ENCODE peak calls at places on chromosomes 1 and 21, in seven cellular contexts. One of them, this sample, is unnamed.

GRCh38 chr1:226223157-226223785 is at the start of gene MIXL1:
- DNase-seq in H9: peak; percentile 66
- DNase-seq in cardiac muscle cell: peak; percentile 21
- DNase-seq in GM23338: peak; percentile 78
- DNase-seq in cardiac fibroblast: peak; percentile 13
- DNase-seq in upper lobe of left lung: no peak
- DNase-seq in GM12865: peak; percentile 18
- DNase-seq in this sample: peak; percentile 44

GRCh38 chr1:225442156-225442555 is 14.3 kb upstream of the LBR start:
- DNase-seq in H9: no peak
- DNase-seq in cardiac muscle cell: no peak
- DNase-seq in GM23338: no peak
- DNase-seq in cardiac fibroblast: no peak
- DNase-seq in upper lobe of left lung: no peak
- DNase-seq in GM12865: no peak
- DNase-seq in this sample: no peak

GRCh38 chr1:49389699-49390098 is 613.0 kb upstream of the BEND5 start:
- DNase-seq in H9: no peak
- DNase-seq in cardiac muscle cell: no peak
- DNase-seq in GM23338: no peak
- DNase-seq in cardiac fibroblast: no peak
- DNase-seq in upper lobe of left lung: no peak
- DNase-seq in GM12865: no peak
- DNase-seq in this sample: no peak

GRCh38 chr1:231092380-231092779 is 52.3 kb upstream of the FAM89A start:
- DNase-seq in H9: no peak
- DNase-seq in cardiac muscle cell: no peak
- DNase-seq in GM23338: no peak
- DNase-seq in cardiac fibroblast: no peak
- DNase-seq in upper lobe of left lung: no peak
- DNase-seq in GM12865: no peak
- DNase-seq in this sample: no peak

GRCh38 chr1:245969274-245969673 is 537.8 kb downstream of the SMYD3 start:
- DNase-seq in H9: no peak
- DNase-seq in cardiac muscle cell: peak; percentile 68
- DNase-seq in GM23338: no peak
- DNase-seq in cardiac fibroblast: peak; percentile 74
- DNase-seq in upper lobe of left lung: no peak
- DNase-seq in GM12865: no peak
- DNase-seq in this sample: no peak

GRCh38 chr1:23664837-23665795 is 26.5 kb upstream of the RPL11 start:
- DNase-seq in H9: no peak
- DNase-seq in cardiac muscle cell: peak; percentile 60
- DNase-seq in GM23338: peak; percentile 70
- DNase-seq in cardiac fibroblast: peak; percentile 60
- DNase-seq in upper lobe of left lung: no peak
- DNase-seq in GM12865: peak; percentile 54
- DNase-seq in this sample: no peak

GRCh38 chr1:85280636-85281035 is 4.2 kb upstream of the BCL10 start:
- DNase-seq in H9: no peak
- DNase-seq in cardiac muscle cell: no peak
- DNase-seq in GM23338: no peak
- DNase-seq in cardiac fibroblast: no peak
- DNase-seq in upper lobe of left lung: no peak
- DNase-seq in GM12865: no peak
- DNase-seq in this sample: no peak

GRCh38 chr1:1307908-1308755 is at the start of the genes ACAP3 and PUSL1:
- DNase-seq in H9: peak; percentile 83
- DNase-seq in cardiac muscle cell: peak; percentile 96
- DNase-seq in GM23338: peak; percentile 91
- DNase-seq in cardiac fibroblast: peak; percentile 96
- DNase-seq in upper lobe of left lung: peak; percentile 85
- DNase-seq in GM12865: peak; percentile 97
- DNase-seq in this sample: peak; percentile 88

DNA sequence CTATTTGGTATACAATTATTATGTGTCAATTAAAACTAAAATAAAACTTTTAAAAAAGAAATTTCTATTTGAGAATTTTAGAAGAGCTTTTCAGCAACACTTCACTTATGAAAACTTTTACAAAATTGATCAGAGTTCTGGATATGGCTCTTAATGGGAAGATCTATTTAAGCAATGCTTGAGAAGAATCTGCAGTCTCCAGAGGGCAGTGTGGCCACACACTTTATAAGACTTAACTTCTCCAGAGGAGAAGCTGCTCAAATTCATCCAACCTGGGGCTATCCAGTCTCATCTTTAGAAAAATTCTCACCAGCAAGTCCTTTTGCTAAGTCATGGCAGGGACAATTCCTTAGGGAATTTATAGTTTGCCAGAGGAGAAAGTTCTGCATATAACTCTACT is 25.2 kb upstream of the AGO1 start:
- DNase-seq in H9: no peak
- DNase-seq in cardiac muscle cell: peak; percentile 60
- DNase-seq in GM23338: peak; percentile 47
- DNase-seq in cardiac fibroblast: peak; percentile 61
- DNase-seq in upper lobe of left lung: no peak
- DNase-seq in GM12865: peak; percentile 31
- DNase-seq in this sample: no peak
- TF ChIP-seq CTCF in H9: peak; percentile 51
- TF ChIP-seq CTCF in cardiac muscle cell: peak; percentile 31
- TF ChIP-seq CTCF in GM23338: peak; percentile 47
- TF ChIP-seq CTCF in cardiac fibroblast: peak; percentile 9
- TF ChIP-seq CTCF in upper lobe of left lung: peak; percentile 5
- TF ChIP-seq CTCF in GM12865: no peak
- TF ChIP-seq CTCF in this sample: no peak

GRCh38 chr1:209850342-209850979 is 22.7 kb downstream of the UTP25 start:
- DNase-seq in H9: peak; percentile 68
- DNase-seq in cardiac muscle cell: peak; percentile 82
- DNase-seq in GM23338: peak; percentile 78
- DNase-seq in cardiac fibroblast: peak; percentile 79
- DNase-seq in upper lobe of left lung: no peak
- DNase-seq in GM12865: peak; percentile 17
- DNase-seq in this sample: no peak
- TF ChIP-seq CTCF in H9: peak; percentile 81
- TF ChIP-seq CTCF in cardiac muscle cell: peak; percentile 79
- TF ChIP-seq CTCF in GM23338: peak; percentile 79
- TF ChIP-seq CTCF in cardiac fibroblast: peak; percentile 88
- TF ChIP-seq CTCF in upper lobe of left lung: peak; percentile 19
- TF ChIP-seq CTCF in GM12865: peak; percentile 43
- TF ChIP-seq CTCF in this sample: no peak

DNA sequence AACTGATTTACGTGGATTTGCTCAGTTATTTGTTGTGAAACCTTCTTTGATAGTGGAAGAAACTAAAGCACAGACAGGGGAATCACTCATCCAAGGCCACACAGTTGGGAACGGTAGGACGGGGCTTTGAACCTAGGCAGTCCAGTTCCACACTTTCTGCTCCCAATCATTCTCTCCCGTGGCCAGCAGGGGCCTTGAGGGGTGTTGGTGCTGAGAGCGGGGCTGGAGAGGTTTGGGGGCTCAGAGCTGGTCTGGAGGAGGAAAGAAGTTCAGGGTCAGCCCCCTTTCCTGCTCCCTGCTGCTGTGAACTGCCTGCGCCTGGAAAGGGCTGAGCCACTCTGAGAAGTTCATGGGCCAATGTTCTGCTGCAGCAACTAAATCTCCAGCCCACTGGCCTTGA is 31.4 kb upstream of the ACTL8 start:
- DNase-seq in H9: no peak
- DNase-seq in cardiac muscle cell: no peak
- DNase-seq in GM23338: peak; percentile 53
- DNase-seq in cardiac fibroblast: no peak
- DNase-seq in upper lobe of left lung: no peak
- DNase-seq in GM12865: no peak
- DNase-seq in this sample: no peak
- TF ChIP-seq CTCF in H9: peak; percentile 48
- TF ChIP-seq CTCF in cardiac muscle cell: peak; percentile 12
- TF ChIP-seq CTCF in GM23338: peak; percentile 35
- TF ChIP-seq CTCF in cardiac fibroblast: peak; percentile 28
- TF ChIP-seq CTCF in upper lobe of left lung: no peak
- TF ChIP-seq CTCF in GM12865: no peak
- TF ChIP-seq CTCF in this sample: no peak

DNA sequence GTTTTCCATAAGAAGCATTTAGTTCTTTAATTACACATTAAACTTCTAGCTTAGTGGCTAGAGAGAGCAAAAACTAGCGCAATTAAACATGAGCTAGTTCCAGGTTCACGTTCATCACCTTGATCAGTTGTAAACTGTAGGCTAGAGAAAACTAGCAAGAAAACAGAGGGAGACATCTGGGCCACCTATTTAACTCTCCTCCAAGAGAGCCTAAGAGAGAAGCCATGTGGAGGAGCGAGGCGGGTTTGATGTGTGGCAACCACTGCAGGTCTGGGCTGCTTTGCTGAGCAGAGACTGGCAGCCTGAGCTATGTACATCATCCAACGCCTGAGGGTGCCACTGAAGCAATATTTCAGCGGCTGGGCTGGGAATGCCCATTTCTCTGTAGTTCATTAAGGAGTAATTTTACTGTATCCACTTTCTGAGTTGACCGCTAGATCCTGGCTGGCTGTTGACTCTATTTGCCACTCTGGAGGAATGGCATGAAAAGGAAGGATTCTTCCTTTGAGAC is 252.9 kb downstream of the DYRK1A start:
- DNase-seq in H9: no peak
- DNase-seq in cardiac muscle cell: no peak
- DNase-seq in GM23338: no peak
- DNase-seq in cardiac fibroblast: no peak
- DNase-seq in upper lobe of left lung: no peak
- DNase-seq in GM12865: no peak
- DNase-seq in this sample: no peak
- TF ChIP-seq CTCF in H9: no peak
- TF ChIP-seq CTCF in cardiac muscle cell: no peak
- TF ChIP-seq CTCF in GM23338: no peak
- TF ChIP-seq CTCF in cardiac fibroblast: no peak
- TF ChIP-seq CTCF in upper lobe of left lung: no peak
- TF ChIP-seq CTCF in GM12865: no peak
- TF ChIP-seq CTCF in this sample: no peak

DNA sequence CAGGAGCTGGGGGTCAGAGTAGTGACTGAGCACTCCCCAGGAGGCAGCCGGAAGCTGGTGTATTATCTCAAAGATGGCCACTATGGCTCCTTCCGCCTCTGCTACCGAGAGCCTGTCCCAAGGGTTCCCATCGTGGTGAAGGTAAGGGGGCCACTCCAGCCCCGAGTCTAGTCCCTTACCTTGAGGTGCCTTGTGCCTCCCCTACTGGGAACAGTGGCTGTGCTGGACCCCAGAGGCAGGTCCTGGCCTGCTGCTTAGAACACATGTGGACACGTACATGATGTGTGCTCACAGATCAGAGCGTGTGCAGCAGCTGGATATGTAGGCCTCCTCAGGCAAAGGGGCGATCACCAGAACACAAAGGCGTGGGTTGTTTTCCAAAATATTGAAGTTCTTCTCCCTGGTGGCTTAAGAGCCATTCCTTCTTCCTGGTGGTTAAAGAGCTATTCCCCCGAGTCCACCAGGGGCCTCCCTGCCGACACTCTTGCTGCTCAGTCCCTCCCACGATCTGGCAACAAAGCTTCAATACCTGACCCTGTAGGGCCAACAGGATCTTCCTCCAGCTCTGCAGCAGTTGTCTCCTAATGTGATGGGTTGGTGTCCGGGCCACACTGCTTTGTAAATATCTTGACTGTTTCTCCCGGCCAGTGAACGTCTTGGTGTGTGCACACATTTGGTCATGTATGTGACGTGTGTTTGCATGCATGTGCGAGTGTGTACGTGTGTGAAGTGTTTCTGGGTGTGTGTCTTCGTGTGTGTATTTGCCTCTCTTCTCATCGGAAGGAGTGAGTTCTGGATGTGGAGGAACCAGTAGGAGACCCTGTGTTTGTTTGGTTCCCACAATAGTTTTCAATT is 68.4 kb upstream of the TINAGL1 start:
- DNase-seq in H9: peak; percentile 34
- DNase-seq in cardiac muscle cell: no peak
- DNase-seq in GM23338: peak; percentile 33
- DNase-seq in cardiac fibroblast: no peak
- DNase-seq in upper lobe of left lung: no peak
- DNase-seq in GM12865: no peak
- DNase-seq in this sample: no peak
- TF ChIP-seq CTCF in H9: peak; percentile 41
- TF ChIP-seq CTCF in cardiac muscle cell: no peak
- TF ChIP-seq CTCF in GM23338: no peak
- TF ChIP-seq CTCF in cardiac fibroblast: no peak
- TF ChIP-seq CTCF in upper lobe of left lung: no peak
- TF ChIP-seq CTCF in GM12865: no peak
- TF ChIP-seq CTCF in this sample: no peak

GRCh38 chr21:38236232-38236631 is 20.6 kb upstream of the KCNJ15 start:
- DNase-seq in H9: no peak
- DNase-seq in cardiac muscle cell: no peak
- DNase-seq in GM23338: peak; percentile 4
- DNase-seq in cardiac fibroblast: no peak
- DNase-seq in upper lobe of left lung: no peak
- DNase-seq in GM12865: no peak
- DNase-seq in this sample: no peak
- TF ChIP-seq CTCF in H9: peak; percentile 33
- TF ChIP-seq CTCF in cardiac muscle cell: peak; percentile 35
- TF ChIP-seq CTCF in GM23338: peak; percentile 27
- TF ChIP-seq CTCF in cardiac fibroblast: peak; percentile 16
- TF ChIP-seq CTCF in upper lobe of left lung: no peak
- TF ChIP-seq CTCF in GM12865: no peak
- TF ChIP-seq CTCF in this sample: no peak

DNA sequence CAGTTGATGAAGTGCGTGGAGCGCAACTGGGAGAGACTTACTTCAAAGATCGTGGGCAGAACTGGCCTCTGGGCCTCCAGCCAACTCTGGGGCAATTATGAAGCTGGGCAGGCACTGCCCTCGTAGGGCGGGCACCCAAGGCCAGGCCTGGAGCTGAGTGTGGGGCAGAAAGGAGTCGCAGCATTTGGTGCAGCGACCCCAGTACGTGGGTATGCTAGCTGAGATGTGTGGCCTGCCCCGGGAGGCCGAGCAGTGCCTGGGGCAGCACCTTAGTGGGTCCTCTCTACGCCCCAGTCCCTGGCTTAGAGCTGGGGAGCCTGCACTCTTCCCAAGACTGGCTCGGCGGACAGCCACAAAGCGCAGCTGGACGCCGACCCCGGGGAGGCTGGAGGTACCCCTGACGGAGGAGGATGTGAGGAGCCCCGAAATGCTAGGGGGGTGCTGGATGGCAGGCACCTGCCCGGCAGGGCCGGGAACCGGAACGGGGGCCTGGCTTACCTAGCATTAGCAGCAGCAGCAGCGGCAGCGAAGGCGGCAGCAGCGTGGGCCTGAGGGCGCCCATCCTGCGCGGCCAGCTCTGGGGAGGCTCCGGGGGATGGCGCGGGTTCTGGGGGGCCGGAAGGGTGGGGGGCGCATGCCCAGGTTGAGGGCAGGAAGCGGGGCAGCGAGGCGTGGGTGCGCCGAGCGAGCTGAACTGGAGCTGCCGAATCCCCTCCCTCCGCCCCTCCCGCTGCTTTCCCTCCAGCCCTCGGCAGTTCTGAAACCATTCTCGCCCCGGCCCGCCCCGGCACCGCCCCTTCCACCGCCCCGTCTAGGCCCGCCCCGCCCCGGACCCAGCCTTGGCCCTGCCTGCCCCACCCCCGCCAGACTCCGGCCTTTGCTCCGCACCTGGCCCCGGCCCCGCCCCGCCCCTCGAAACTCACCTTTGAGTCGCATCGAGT is at the start of gene IGSF8:
- DNase-seq in H9: peak; percentile 94
- DNase-seq in cardiac muscle cell: peak; percentile 85
- DNase-seq in GM23338: peak; percentile 95
- DNase-seq in cardiac fibroblast: peak; percentile 85
- DNase-seq in upper lobe of left lung: peak; percentile 87
- DNase-seq in GM12865: no peak
- DNase-seq in this sample: peak; percentile 89
- TF ChIP-seq CTCF in H9: no peak
- TF ChIP-seq CTCF in cardiac muscle cell: no peak
- TF ChIP-seq CTCF in GM23338: no peak
- TF ChIP-seq CTCF in cardiac fibroblast: no peak
- TF ChIP-seq CTCF in upper lobe of left lung: no peak
- TF ChIP-seq CTCF in GM12865: no peak
- TF ChIP-seq CTCF in this sample: no peak